ENCODE peak calls at places on chromosomes 5 and 9, in six cellular contexts. H is A549, M is HepG2, Z is tibial nerve, V is ovary, J is H54. I is an unnamed sample.

GRCh38 chr5:41656597-41656996 is 146.2 kb upstream of the PLCXD3 start:
- DNase-seq in V (no peak), H (no peak), Z (no peak), J (no peak), M (no peak), I (no peak)

GRCh38 chr5:17305964-17306725 is 88.7 kb downstream of the BASP1 start:
- DNase-seq in J (peak), Z (no peak), H (peak), M (peak), V (no peak), I (peak)

GRCh38 chr5:141783599-141784296 is 94.5 kb downstream of the PCDH1 start:
- DNase-seq in M (no peak), V (no peak), H (no peak), Z (no peak), J (no peak), I (no peak)

GRCh38 chr5:31476607-31477200 is 55.2 kb downstream of the DROSHA start:
- DNase-seq in H (no peak), J (no peak), V (no peak), M (no peak), Z (no peak), I (no peak)

GRCh38 chr9:128249914-128250838 is 25.6 kb downstream of the GOLGA2 start:
- DNase-seq in Z (peak), H (peak), M (no peak), V (peak), J (no peak), I (peak)

GRCh38 chr5:154753792-154754191 is 1.4 kb upstream of the LARP1 start:
- DNase-seq in H (no peak), M (no peak), Z (peak), J (no peak), V (peak), I (peak)

GRCh38 chr5:173468821-173469251 is 140.6 kb upstream of the STC2 start:
- DNase-seq in Z (no peak), J (no peak), V (no peak), H (no peak), M (no peak), I (no peak)

GRCh38 chr5:66743344-66743743 is 147.2 kb downstream of the MAST4 start:
- DNase-seq in J (no peak), M (no peak), H (no peak), Z (no peak), V (no peak), I (no peak)

GRCh38 chr9:113546566-113546965 is 83.0 kb downstream of the RGS3 start:
- DNase-seq in V (no peak), H (no peak), J (no peak), M (no peak), Z (no peak), I (no peak)

GRCh38 chr5:126866837-126867236 is 89.9 kb downstream of the LMNB1 start:
- DNase-seq in Z (no peak), M (no peak), V (no peak), J (no peak), H (no peak), I (no peak)

GRCh38 chr5:126867237-126867636 is 90.3 kb downstream of the LMNB1 start:
- DNase-seq in M (no peak), V (no peak), Z (no peak), J (no peak), H (no peak), I (peak)

GRCh38 chr5:126868961-126869451 is 92.1 kb downstream of the LMNB1 start:
- DNase-seq in H (no peak), V (no peak), Z (no peak), M (no peak), J (no peak), I (no peak)

GRCh38 chr5:126865299-126865698 is 88.4 kb downstream of the LMNB1 start:
- DNase-seq in J (peak), H (no peak), M (no peak), V (no peak), Z (no peak), I (no peak)

DNA sequence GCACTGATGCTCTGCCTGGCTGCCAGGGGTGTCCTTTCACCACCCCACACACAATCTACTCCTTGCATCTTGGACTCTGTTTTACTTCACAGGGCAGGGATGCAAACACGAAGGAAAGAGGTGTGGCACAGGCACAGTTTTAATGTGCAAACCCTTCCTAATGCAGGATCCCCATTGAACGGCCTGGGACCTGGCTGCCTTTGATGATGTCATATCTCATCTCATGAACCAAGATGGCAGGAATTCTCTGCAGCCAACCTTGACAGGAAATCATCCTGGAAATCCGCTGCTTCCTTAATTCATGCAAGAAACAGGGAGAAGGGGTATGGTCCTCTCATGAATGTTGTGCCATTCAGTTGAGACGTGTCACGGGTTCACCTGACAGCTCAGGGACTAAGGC is 91.4 kb downstream of the LMNB1 start:
- DNase-seq in J (no peak), M (no peak), Z (no peak), V (no peak), H (no peak), I (no peak)
- TF ChIP-seq POLR2A in J (no peak), M (no peak), Z (no peak), V (no peak), H (no peak), I (no peak)

GRCh38 chr5:151680944-151681427 is 5.7 kb downstream of the SPARC start:
- DNase-seq in J (no peak), V (no peak), H (no peak), M (no peak), Z (no peak), I (no peak)

GRCh38 chr5:151683444-151683843 is 3.3 kb downstream of the SPARC start:
- DNase-seq in M (no peak), H (no peak), Z (no peak), J (no peak), V (no peak), I (no peak)

GRCh38 chr5:151683936-151684586 is 2.7 kb downstream of the SPARC start:
- DNase-seq in Z (no peak), V (no peak), M (no peak), J (no peak), H (no peak), I (no peak)

GRCh38 chr5:151682240-151682639 is 4.5 kb downstream of the SPARC start:
- DNase-seq in V (no peak), H (no peak), J (no peak), M (no peak), Z (no peak), I (no peak)

GRCh38 chr5:151682751-151683331 is 3.9 kb downstream of the SPARC start:
- DNase-seq in V (no peak), Z (no peak), M (no peak), J (no peak), H (no peak), I (peak)
- TF ChIP-seq POLR2A in V (no peak), Z (no peak), M (no peak), J (no peak), H (no peak), I (no peak)

GRCh38 chr5:160419458-160420330 is 813 bp upstream of the SLU7 start:
- DNase-seq in Z (no peak), J (no peak), H (no peak), V (no peak), M (no peak), I (no peak)

GRCh38 chr5:160420331-160420610 is 1.4 kb upstream of the PTTG1 start:
- DNase-seq in V (no peak), M (no peak), J (no peak), H (no peak), Z (no peak), I (no peak)

GRCh38 chr5:160423025-160423554 is 1.4 kb downstream of the PTTG1 start:
- DNase-seq in J (no peak), Z (no peak), V (no peak), M (no peak), H (no peak), I (no peak)

GRCh38 chr5:160421625-160422258 is at the start of gene PTTG1:
- DNase-seq in Z (peak), H (peak), J (peak), M (peak), V (peak), I (peak)

GRCh38 chr5:160418561-160419457 is at the start of gene SLU7:
- DNase-seq in Z (peak), J (peak), M (peak), V (peak), H (peak), I (peak)
- TF ChIP-seq POLR2A in Z (peak), J (peak), M (peak), V (peak), H (peak), I (peak)

GRCh38 chr9:27572566-27572917 is 739 bp downstream of the C9orf72 start:
- DNase-seq in M (peak), Z (no peak), J (no peak), V (no peak), H (no peak), I (peak)

GRCh38 chr9:27572036-27572435 is 1.2 kb downstream of the C9orf72 start:
- DNase-seq in Z (no peak), V (no peak), H (no peak), J (no peak), M (no peak), I (no peak)

GRCh38 chr9:27573699-27574265 is 501 bp upstream of the C9orf72 start:
- DNase-seq in M (peak), V (peak), H (peak), J (peak), Z (peak), I (peak)

GRCh38 chr9:27569406-27569805 is 3.9 kb downstream of the C9orf72 start:
- DNase-seq in Z (no peak), V (no peak), J (no peak), H (no peak), M (peak), I (no peak)

DNA sequence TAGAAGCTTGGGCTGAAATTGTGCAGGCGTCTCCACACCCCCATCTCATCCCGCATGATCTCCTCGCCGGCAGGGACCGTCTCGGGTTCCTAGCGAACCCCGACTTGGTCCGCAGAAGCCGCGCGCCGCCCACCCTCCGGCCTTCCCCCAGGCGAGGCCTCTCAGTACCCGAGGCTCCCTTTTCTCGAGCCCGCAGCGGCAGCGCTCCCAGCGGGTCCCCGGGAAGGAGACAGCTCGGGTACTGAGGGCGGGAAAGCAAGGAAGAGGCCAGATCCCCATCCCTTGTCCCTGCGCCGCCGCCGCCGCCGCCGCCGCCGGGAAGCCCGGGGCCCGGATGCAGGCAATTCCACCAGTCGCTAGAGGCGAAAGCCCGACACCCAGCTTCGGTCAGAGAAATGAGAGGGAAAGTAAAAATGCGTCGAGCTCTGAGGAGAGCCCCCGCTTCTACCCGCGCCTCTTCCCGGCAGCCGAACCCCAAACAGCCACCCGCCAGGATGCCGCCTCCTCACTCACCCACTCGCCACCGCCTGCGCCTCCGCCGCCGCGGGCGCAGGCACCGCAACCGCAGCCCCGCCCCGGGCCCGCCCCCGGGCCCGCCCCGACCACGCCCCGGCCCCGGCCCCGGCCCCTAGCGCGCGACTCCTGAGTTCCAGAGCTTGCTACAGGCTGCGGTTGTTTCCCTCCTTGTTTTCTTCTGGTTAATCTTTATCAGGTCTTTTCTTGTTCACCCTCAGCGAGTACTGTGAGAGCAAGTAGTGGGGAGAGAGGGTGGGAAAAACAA is at the start of gene C9orf72:
- DNase-seq in J (peak), Z (peak), H (peak), M (peak), V (peak), I (peak)
- TF ChIP-seq POLR2A in J (peak), Z (peak), H (peak), M (peak), V (peak), I (peak)

DNA sequence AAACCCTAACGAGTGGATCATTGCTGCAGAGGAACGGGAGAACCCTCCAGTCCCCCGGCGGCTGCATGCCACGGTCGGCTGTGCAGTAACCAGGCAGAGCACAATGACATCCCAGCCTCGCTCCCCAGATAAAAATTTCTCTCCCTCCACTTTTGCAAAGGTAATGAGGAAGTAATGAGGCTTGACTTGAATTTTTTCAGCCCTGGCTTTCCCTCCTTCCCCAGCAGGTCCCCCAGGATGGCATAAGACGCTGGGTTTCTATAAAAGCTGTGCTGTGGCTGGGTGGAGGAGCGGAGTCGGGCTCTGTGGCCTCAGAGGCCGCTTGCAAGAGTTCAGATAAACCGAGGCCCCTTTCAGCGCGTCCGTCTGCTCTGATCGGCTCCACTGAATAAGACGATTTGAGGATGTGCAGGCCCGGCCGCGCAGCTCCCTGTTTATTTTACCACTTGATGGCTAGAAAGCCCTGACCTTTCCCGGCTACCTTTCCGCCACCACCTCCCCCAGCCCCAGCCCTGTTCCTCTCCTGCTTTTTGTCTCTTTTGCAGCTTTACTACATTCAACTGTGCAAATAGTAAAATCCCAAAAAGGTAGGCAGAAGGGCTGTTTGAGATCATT is 351.9 kb upstream of the IRX2 start:
- DNase-seq in V (no peak), J (no peak), H (no peak), Z (no peak), M (no peak), I (no peak)
- TF ChIP-seq POLR2A in V (no peak), J (no peak), H (no peak), Z (no peak), M (no peak), I (no peak)

GRCh38 chr9:95005276-95006141 is 279.0 kb downstream of the AOPEP start:
- DNase-seq in Z (no peak), H (no peak), V (peak), M (no peak), J (no peak), I (no peak)

GRCh38 chr9:95001720-95002119 is 275.2 kb downstream of the AOPEP start:
- DNase-seq in Z (no peak), V (no peak), M (no peak), H (no peak), J (no peak), I (no peak)

GRCh38 chr9:95007470-95007869 is 281.0 kb downstream of the AOPEP start:
- DNase-seq in Z (no peak), J (no peak), H (no peak), M (no peak), V (no peak), I (peak)

GRCh38 chr9:95003694-95004451 is 277.4 kb downstream of the AOPEP start:
- DNase-seq in Z (peak), M (peak), V (peak), J (peak), H (no peak), I (peak)

DNA sequence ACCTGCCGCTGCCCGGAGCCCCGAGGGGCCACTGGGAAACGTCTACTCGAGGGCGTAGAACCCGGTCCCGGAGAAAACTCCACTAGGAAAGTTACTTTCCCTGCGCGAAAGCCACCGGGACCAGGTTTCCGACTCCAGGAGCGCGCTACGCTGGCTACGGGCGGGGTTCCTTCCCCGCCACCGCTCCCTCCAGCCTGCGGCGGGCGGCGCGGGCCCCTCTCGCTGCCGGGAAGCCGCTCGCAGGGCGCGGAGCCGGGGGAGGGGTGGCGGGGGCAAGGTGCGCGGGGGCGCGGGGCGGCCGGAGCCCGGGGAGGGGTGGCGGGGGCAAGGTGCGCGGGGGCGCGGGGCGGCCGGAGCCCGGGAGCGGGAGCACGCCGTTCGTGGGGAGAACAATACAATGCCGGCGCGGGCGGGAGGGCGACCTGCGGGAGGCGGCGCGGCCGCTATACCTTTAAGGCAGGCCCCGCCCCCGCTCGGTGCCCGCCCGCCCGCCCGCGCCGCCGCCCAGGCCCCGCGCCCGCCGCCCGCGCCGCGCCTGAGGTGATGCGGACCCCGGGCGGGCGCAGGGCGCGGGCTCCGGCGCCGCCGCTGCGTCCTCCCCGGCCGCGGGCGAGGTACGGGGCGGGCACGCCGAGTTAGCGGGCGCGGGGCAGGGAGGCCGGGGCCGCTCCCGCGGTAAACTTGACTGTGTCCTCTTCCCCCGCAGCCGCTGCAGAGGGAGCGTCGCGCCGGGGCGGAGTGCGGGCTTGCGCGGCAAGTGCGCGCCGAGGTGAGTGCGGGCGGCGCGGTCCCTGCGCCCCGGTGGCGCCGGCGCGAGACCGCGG is 278.2 kb downstream of the AOPEP start:
- DNase-seq in J (peak), Z (no peak), H (no peak), M (peak), V (peak), I (peak)
- TF ChIP-seq POLR2A in J (peak), Z (no peak), H (peak), M (peak), V (peak), I (peak)

GRCh38 chr9:74528207-74528606 is 31.1 kb downstream of the RORB start:
- DNase-seq in Z (no peak), V (no peak), J (no peak), H (no peak), M (no peak), I (no peak)
- TF ChIP-seq POLR2A in Z (no peak), V (no peak), J (no peak), H (no peak), M (no peak), I (no peak)

GRCh38 chr5:9411142-9411541 is 134.7 kb downstream of the SEMA5A start:
- DNase-seq in J (no peak), V (no peak), H (no peak), M (no peak), Z (no peak), I (no peak)

GRCh38 chr5:9405196-9405754 is 140.6 kb downstream of the SEMA5A start:
- DNase-seq in J (no peak), H (no peak), V (no peak), M (no peak), Z (no peak), I (no peak)

GRCh38 chr5:9408964-9409363 is 136.9 kb downstream of the SEMA5A start:
- DNase-seq in J (no peak), H (no peak), V (no peak), Z (no peak), M (no peak), I (no peak)

GRCh38 chr5:9409413-9410089 is 136.3 kb downstream of the SEMA5A start:
- DNase-seq in V (no peak), Z (no peak), J (no peak), M (no peak), H (no peak), I (no peak)
- TF ChIP-seq POLR2A in V (no peak), Z (no peak), J (no peak), M (no peak), H (no peak), I (no peak)

I was measured in adrenal gland.